ENCODE peak calls at places on chromosomes 12 and 14, in eight cellular contexts. C is mesendoderm, E is lower lobe of right lung, Y is thyroid gland, Z is IMR-90, D is lung microvascular endothelial cell, G is NCI-H2029 treated with DMSO at 0.1 percent for 48 hours, M is lower leg skin. R is an unnamed sample.

GRCh38 chr14:103657466-103657865 is 28.5 kb downstream of the KLC1 start:
- DNase-seq in E (no peak), Y (no peak), C (no peak), G (no peak), M (no peak), D (peak), Z (peak), R (no peak)

GRCh38 chr12:121637231-121637914 is 11.0 kb downstream of the ORAI1 start:
- DNase-seq in D (no peak), Y (no peak), Z (no peak), E (peak), G (no peak), C (no peak), M (peak), R (peak)

GRCh38 chr12:85190728-85191127 is 89.3 kb upstream of the ALX1 start:
- DNase-seq in E (no peak), Y (no peak), C (no peak), Z (no peak), G (no peak), M (no peak), D (no peak), R (no peak)

GRCh38 chr12:117034691-117035090 is 64.5 kb downstream of the TESC start:
- DNase-seq in E (no peak), Z (no peak), G (no peak), Y (no peak), D (no peak), M (no peak), C (no peak), R (no peak)

GRCh38 chr12:114393569-114393968 is 12.4 kb downstream of the TBX5 start:
- DNase-seq in C (peak), D (no peak), Y (no peak), Z (no peak), E (no peak), G (no peak), M (no peak), R (no peak)

GRCh38 chr14:100574642-100575031 is 12.6 kb downstream of the BEGAIN start:
- DNase-seq in E (no peak), M (no peak), D (no peak), Y (no peak), Z (no peak), G (no peak), C (no peak), R (no peak)

GRCh38 chr14:77344597-77344996 is 23.8 kb downstream of the GSTZ1 start:
- DNase-seq in D (no peak), M (no peak), E (no peak), Z (peak), G (no peak), C (no peak), Y (no peak), R (no peak)

GRCh38 chr12:132248439-132249157 is 80.8 kb downstream of the GALNT9 start:
- DNase-seq in M (no peak), D (no peak), Y (no peak), E (peak), Z (peak), G (no peak), C (no peak), R (no peak)

GRCh38 chr12:57150400-57150799 is 3.0 kb upstream of the LRP1-AS start:
- DNase-seq in D (no peak), Y (no peak), C (no peak), Z (no peak), M (no peak), G (no peak), E (no peak), R (no peak)

GRCh38 chr12:94498073-94498472 is 38.4 kb upstream of the CEP83 start:
- DNase-seq in G (no peak), D (no peak), M (no peak), Z (no peak), E (no peak), Y (no peak), C (peak), R (peak)

GRCh38 chr12:94171595-94171930 is 23.2 kb downstream of the PLXNC1 start:
- DNase-seq in Y (no peak), D (no peak), C (peak), E (no peak), M (no peak), G (no peak), Z (peak), R (no peak)

GRCh38 chr12:107411792-107412535 is 273.6 kb upstream of the PWP1 start:
- DNase-seq in Z (peak), M (no peak), E (no peak), D (peak), C (no peak), G (no peak), Y (no peak), R (no peak)

GRCh38 chr14:93538411-93538810 is 107.7 kb downstream of the UNC79 start:
- DNase-seq in E (no peak), Y (no peak), C (peak), D (no peak), M (no peak), G (no peak), Z (peak), R (peak)

GRCh38 chr12:91590991-91591987 is 408.7 kb upstream of the DCN start:
- DNase-seq in C (no peak), E (no peak), Z (no peak), Y (no peak), M (no peak), G (no peak), D (no peak), R (no peak)

GRCh38 chr14:66140213-66140918 is 345.8 kb upstream of the CCDC196 start:
- DNase-seq in Y (no peak), D (no peak), E (no peak), Z (no peak), C (no peak), M (no peak), G (no peak), R (peak)

GRCh38 chr14:74085047-74085637 is 386 bp downstream of the LIN52 start:
- DNase-seq in C (peak), M (peak), Z (peak), Y (no peak), D (peak), E (no peak), G (no peak), R (peak)

GRCh38 chr12:24760162-24760561 is 188.7 kb downstream of the BCAT1 start:
- DNase-seq in Y (no peak), D (no peak), Z (no peak), G (no peak), E (no peak), C (peak), M (no peak), R (no peak)